ENCODE peak calls at places on chromosomes 4 and X, in five cellular contexts. G is NCI-H2171 treated with DMSO at 0.1 percent for 48 hours, E is left lung, T is COR-L47, K is occipital lobe. L is an unnamed sample.

GRCh38 chr4:27048350-27049100 is 187.9 kb downstream of the STIM2 start:
- DNase-seq in G (peak; percentile 45), E (no peak), T (peak; percentile 35), K (no peak), L (no peak)

GRCh38 chr4:30716158-30716557 is 4.0 kb upstream of the PCDH7 start:
- DNase-seq in G (no peak), E (no peak), T (peak; percentile 13), K (no peak), L (no peak)

GRCh38 chrX:135436456-135436855 is 14.7 kb downstream of the SMIM10L2A start:
- DNase-seq in G (no peak), E (no peak), T (no peak), K (no peak), L (no peak)

GRCh38 chr4:7500404-7500803 is 65.7 kb upstream of the PSAPL1 start:
- DNase-seq in G (no peak), E (no peak), T (no peak), K (no peak), L (no peak)

GRCh38 chr4:182808673-182809416 is 108.3 kb downstream of the DCTD start:
- DNase-seq in G (no peak), E (no peak), T (no peak), K (no peak), L (no peak)

GRCh38 chr4:183448436-183448835 is 4.0 kb downstream of the CDKN2AIP start:
- DNase-seq in G (no peak), E (no peak), T (no peak), K (no peak), L (no peak)

GRCh38 chr4:142473218-142473959 is 372.7 kb downstream of the INPP4B start:
- DNase-seq in G (no peak), E (no peak), T (peak; percentile 40), K (no peak), L (peak; percentile 1)

GRCh38 chr4:113179091-113179490 is 129.6 kb downstream of the ANK2 start:
- DNase-seq in G (no peak), E (no peak), T (no peak), K (no peak), L (no peak)

GRCh38 chr4:36420111-36420679 is 138.8 kb downstream of the DTHD1 start:
- DNase-seq in G (no peak), E (no peak), T (no peak), K (no peak), L (no peak)

GRCh38 chrX:10893976-10894375 is 217.2 kb upstream of the HCCS start:
- DNase-seq in G (no peak), E (no peak), T (no peak), K (no peak), L (no peak)

GRCh38 chrX:111039606-111040005 is 56.4 kb upstream of the PAK3 start:
- DNase-seq in G (no peak), E (no peak), T (no peak), K (no peak), L (no peak)

GRCh38 chr4:188370781-188371180 is 231.5 kb downstream of the TRIML1 start:
- DNase-seq in G (no peak), E (no peak), T (no peak), K (no peak), L (no peak)

GRCh38 chr4:147651563-147651962 is 32.4 kb downstream of the PRMT9 start:
- DNase-seq in G (no peak), E (no peak), T (no peak), K (no peak), L (no peak)

GRCh38 chr4:89878611-89879010 is 16.0 kb upstream of the MMRN1 start:
- DNase-seq in G (no peak), E (no peak), T (no peak), K (no peak), L (no peak)

GRCh38 chr4:139740531-139741041 is 75.0 kb downstream of the MGST2 start:
- DNase-seq in G (peak; percentile 78), E (peak; percentile 81), T (peak; percentile 14), K (peak; percentile 57), L (peak; percentile 94)

GRCh38 chrX:1292581-1293310 is 24.1 kb downstream of the CSF2RA start:
- DNase-seq in G (no peak), E (no peak), T (no peak), K (no peak), L (no peak)

GRCh38 chrX:22389544-22390243 is 117.0 kb downstream of the CBLL2 start:
- DNase-seq in G (no peak), E (no peak), T (peak; percentile 64), K (no peak), L (peak; percentile 14)

GRCh38 chr4:74793757-74794340 is 474 bp downstream of the BTC start:
- DNase-seq in G (peak; percentile 53), E (peak; percentile 54), T (peak; percentile 74), K (no peak), L (peak; percentile 6)

GRCh38 chr4:532588-533317 is 33.7 kb downstream of the PIGG start:
- DNase-seq in G (no peak), E (no peak), T (no peak), K (no peak), L (no peak)